ENCODE peak calls at places on chromosomes 1 and 21, in five cellular contexts. One of them, this sample, is unnamed.
A peak's percentile ranks its signal among the peaks of the same experiment; 100 is the strongest.

GRCh38 chr1:173477286-173478098 is at the start of gene PRDX6:
- DNase-seq in HS-5: peak; percentile 33
- DNase-seq in skeletal muscle cell: peak; percentile 53
- DNase-seq in NAMALWA: peak; percentile 92
- DNase-seq in foreskin fibroblast: no peak
- DNase-seq in this sample: no peak

GRCh38 chr1:30008372-30008997 is 714.9 kb downstream of the MATN1 start:
- DNase-seq in HS-5: no peak
- DNase-seq in skeletal muscle cell: no peak
- DNase-seq in NAMALWA: no peak
- DNase-seq in foreskin fibroblast: no peak
- DNase-seq in this sample: no peak

GRCh38 chr1:156760092-156760795 is 7.1 kb upstream of the PRCC start:
- DNase-seq in HS-5: no peak
- DNase-seq in skeletal muscle cell: no peak
- DNase-seq in NAMALWA: no peak
- DNase-seq in foreskin fibroblast: no peak
- DNase-seq in this sample: no peak

GRCh38 chr1:244210884-244211558 is 159.9 kb downstream of the ZBTB18 start:
- DNase-seq in HS-5: no peak
- DNase-seq in skeletal muscle cell: no peak
- DNase-seq in NAMALWA: no peak
- DNase-seq in foreskin fibroblast: no peak
- DNase-seq in this sample: no peak

GRCh38 chr1:41329662-41330587 is 31.3 kb upstream of the FOXO6 start:
- DNase-seq in HS-5: no peak
- DNase-seq in skeletal muscle cell: no peak
- DNase-seq in NAMALWA: no peak
- DNase-seq in foreskin fibroblast: no peak
- DNase-seq in this sample: no peak

GRCh38 chr21:33205476-33205875 is 24.3 kb upstream of the IFNAR2 start:
- DNase-seq in HS-5: no peak
- DNase-seq in skeletal muscle cell: no peak
- DNase-seq in NAMALWA: peak; percentile 59
- DNase-seq in foreskin fibroblast: no peak
- DNase-seq in this sample: no peak

GRCh38 chr1:33624991-33625870 is 152.8 kb downstream of the ZSCAN20 start:
- DNase-seq in HS-5: no peak
- DNase-seq in skeletal muscle cell: no peak
- DNase-seq in NAMALWA: peak; percentile 16
- DNase-seq in foreskin fibroblast: no peak
- DNase-seq in this sample: no peak

GRCh38 chr1:100699744-100700143 is 19.8 kb upstream of the VCAM1 start:
- DNase-seq in HS-5: no peak
- DNase-seq in skeletal muscle cell: peak; percentile 24
- DNase-seq in NAMALWA: no peak
- DNase-seq in foreskin fibroblast: no peak
- DNase-seq in this sample: no peak

GRCh38 chr21:44455524-44456206 is 355 bp downstream of the LRRC3 start:
- DNase-seq in HS-5: peak; percentile 3
- DNase-seq in skeletal muscle cell: no peak
- DNase-seq in NAMALWA: no peak
- DNase-seq in foreskin fibroblast: peak; percentile 32
- DNase-seq in this sample: no peak

GRCh38 chr1:245241506-245242130 is 86.8 kb downstream of the KIF26B start:
- DNase-seq in HS-5: no peak
- DNase-seq in skeletal muscle cell: no peak
- DNase-seq in NAMALWA: no peak
- DNase-seq in foreskin fibroblast: no peak
- DNase-seq in this sample: no peak

GRCh38 chr1:203271018-203271743 is 34.1 kb upstream of the BTG2 start:
- DNase-seq in HS-5: no peak
- DNase-seq in skeletal muscle cell: no peak
- DNase-seq in NAMALWA: peak; percentile 83
- DNase-seq in foreskin fibroblast: peak; percentile 57
- DNase-seq in this sample: no peak

GRCh38 chr21:29208044-29208665 is 77.7 kb downstream of the MAP3K7CL start:
- DNase-seq in HS-5: no peak
- DNase-seq in skeletal muscle cell: no peak
- DNase-seq in NAMALWA: no peak
- DNase-seq in foreskin fibroblast: no peak
- DNase-seq in this sample: no peak

GRCh38 chr1:155324717-155325595 is 4.3 kb downstream of the RUSC1 start:
- DNase-seq in HS-5: no peak
- DNase-seq in skeletal muscle cell: no peak
- DNase-seq in NAMALWA: no peak
- DNase-seq in foreskin fibroblast: no peak
- DNase-seq in this sample: no peak

GRCh38 chr1:156319664-156320063 is 18.4 kb downstream of the CCT3 start:
- DNase-seq in HS-5: no peak
- DNase-seq in skeletal muscle cell: no peak
- DNase-seq in NAMALWA: peak; percentile 76
- DNase-seq in foreskin fibroblast: peak; percentile 12
- DNase-seq in this sample: no peak

GRCh38 chr1:23960291-23960718 is 677 bp downstream of the PNRC2 start:
- DNase-seq in HS-5: no peak
- DNase-seq in skeletal muscle cell: no peak
- DNase-seq in NAMALWA: no peak
- DNase-seq in foreskin fibroblast: no peak
- DNase-seq in this sample: no peak

GRCh38 chr1:247829651-247830050 is 5.7 kb upstream of the OR14A16 start:
- DNase-seq in HS-5: no peak
- DNase-seq in skeletal muscle cell: no peak
- DNase-seq in NAMALWA: no peak
- DNase-seq in foreskin fibroblast: no peak
- DNase-seq in this sample: no peak

GRCh38 chr1:117059334-117059677 is 820 bp upstream of the TTF2 start:
- DNase-seq in HS-5: no peak
- DNase-seq in skeletal muscle cell: no peak
- DNase-seq in NAMALWA: no peak
- DNase-seq in foreskin fibroblast: no peak
- DNase-seq in this sample: no peak

GRCh38 chr1:16120940-16121410 is 34.9 kb downstream of the EPHA2 start:
- DNase-seq in HS-5: no peak
- DNase-seq in skeletal muscle cell: no peak
- DNase-seq in NAMALWA: no peak
- DNase-seq in foreskin fibroblast: no peak
- DNase-seq in this sample: no peak

GRCh38 chr1:84944767-84945486 is 51.9 kb upstream of the LPAR3 start:
- DNase-seq in HS-5: peak; percentile 92
- DNase-seq in skeletal muscle cell: peak; percentile 71
- DNase-seq in NAMALWA: peak; percentile 96
- DNase-seq in foreskin fibroblast: peak; percentile 75
- DNase-seq in this sample: peak; percentile 81

GRCh38 chr1:36872126-36872754 is 162.1 kb downstream of the GRIK3 start:
- DNase-seq in HS-5: no peak
- DNase-seq in skeletal muscle cell: no peak
- DNase-seq in NAMALWA: no peak
- DNase-seq in foreskin fibroblast: no peak
- DNase-seq in this sample: no peak

GRCh38 chr1:110309768-110310167 is 29.4 kb upstream of the RBM15 start:
- DNase-seq in HS-5: no peak
- DNase-seq in skeletal muscle cell: peak; percentile 70
- DNase-seq in NAMALWA: no peak
- DNase-seq in foreskin fibroblast: peak; percentile 62
- DNase-seq in this sample: peak; percentile 81

GRCh38 chr1:115829023-115829674 is 11.8 kb downstream of the NHLH2 start:
- DNase-seq in HS-5: peak; percentile 91
- DNase-seq in skeletal muscle cell: peak; percentile 77
- DNase-seq in NAMALWA: no peak
- DNase-seq in foreskin fibroblast: peak; percentile 70
- DNase-seq in this sample: peak; percentile 82

GRCh38 chr1:59414406-59415133 is 117.7 kb downstream of the FGGY start:
- DNase-seq in HS-5: no peak
- DNase-seq in skeletal muscle cell: peak; percentile 47
- DNase-seq in NAMALWA: no peak
- DNase-seq in foreskin fibroblast: peak; percentile 56
- DNase-seq in this sample: peak; percentile 32

GRCh38 chr1:173269490-173270230 is 62.5 kb upstream of the TNFSF4 start:
- DNase-seq in HS-5: peak; percentile 69
- DNase-seq in skeletal muscle cell: peak; percentile 83
- DNase-seq in NAMALWA: no peak
- DNase-seq in foreskin fibroblast: peak; percentile 85
- DNase-seq in this sample: peak; percentile 93

GRCh38 chr1:6704746-6705145 is 3.1 kb upstream of the DNAJC11 start:
- DNase-seq in HS-5: no peak
- DNase-seq in skeletal muscle cell: no peak
- DNase-seq in NAMALWA: no peak
- DNase-seq in foreskin fibroblast: no peak
- DNase-seq in this sample: no peak

GRCh38 chr1:196309386-196309785 is 298.9 kb downstream of the KCNT2 start:
- DNase-seq in HS-5: peak; percentile 20
- DNase-seq in skeletal muscle cell: no peak
- DNase-seq in NAMALWA: peak; percentile 49
- DNase-seq in foreskin fibroblast: peak; percentile 9
- DNase-seq in this sample: no peak

GRCh38 chr21:17387030-17387617 is 125.7 kb upstream of the CXADR start:
- DNase-seq in HS-5: peak; percentile 37
- DNase-seq in skeletal muscle cell: peak; percentile 15
- DNase-seq in NAMALWA: peak; percentile 87
- DNase-seq in foreskin fibroblast: peak; percentile 20
- DNase-seq in this sample: peak; percentile 18

GRCh38 chr1:115116511-115116910 is 27.2 kb upstream of the TSPAN2 start:
- DNase-seq in HS-5: no peak
- DNase-seq in skeletal muscle cell: no peak
- DNase-seq in NAMALWA: no peak
- DNase-seq in foreskin fibroblast: no peak
- DNase-seq in this sample: no peak

GRCh38 chr21:45596704-45597318 is 46.7 kb upstream of the PCBP3 start:
- DNase-seq in HS-5: no peak
- DNase-seq in skeletal muscle cell: no peak
- DNase-seq in NAMALWA: peak; percentile 81
- DNase-seq in foreskin fibroblast: no peak
- DNase-seq in this sample: no peak

GRCh38 chr1:10685851-10686403 is 110.5 kb downstream of the CASZ1 start:
- DNase-seq in HS-5: no peak
- DNase-seq in skeletal muscle cell: no peak
- DNase-seq in NAMALWA: no peak
- DNase-seq in foreskin fibroblast: no peak
- DNase-seq in this sample: no peak

GRCh38 chr21:14862794-14863720 is 201.7 kb downstream of the NRIP1 start:
- DNase-seq in HS-5: no peak
- DNase-seq in skeletal muscle cell: no peak
- DNase-seq in NAMALWA: peak; percentile 27
- DNase-seq in foreskin fibroblast: no peak
- DNase-seq in this sample: no peak

GRCh38 chr1:170669586-170670332 is 5.8 kb downstream of the PRRX1 start:
- DNase-seq in HS-5: no peak
- DNase-seq in skeletal muscle cell: no peak
- DNase-seq in NAMALWA: no peak
- DNase-seq in foreskin fibroblast: no peak
- DNase-seq in this sample: no peak

GRCh38 chr1:150466964-150467363 is 20.3 kb upstream of the TARS2 start:
- DNase-seq in HS-5: no peak
- DNase-seq in skeletal muscle cell: no peak
- DNase-seq in NAMALWA: no peak
- DNase-seq in foreskin fibroblast: no peak
- DNase-seq in this sample: no peak